ENCODE peak calls at places on chromosomes 3 and 15, in four cellular contexts. One of them, this sample, is unnamed.

GRCh38 chr3:190205739-190206138 is 85.0 kb upstream of the P3H2 start:
- DNase-seq in SIG-M5: peak
- DNase-seq in stimulated activated effector memory CD8-positive, alpha-beta T cell treated with anti-CD3 and anti-CD28 coated beads, Interleukin-12 subunit alpha, Interleukin-12 subunit beta, amount 100 ng/mL, for 72 hours: no peak
- DNase-seq in left kidney: no peak
- DNase-seq in this sample: no peak

GRCh38 chr3:197394464-197395321 is 96.3 kb upstream of the DLG1 start:
- DNase-seq in left kidney: no peak
- DNase-seq in stimulated activated effector memory CD8-positive, alpha-beta T cell treated with anti-CD3 and anti-CD28 coated beads, Interleukin-12 subunit alpha, Interleukin-12 subunit beta, amount 100 ng/mL, for 72 hours: peak
- DNase-seq in SIG-M5: no peak
- DNase-seq in this sample: no peak

GRCh38 chr3:127680146-127680661 is 7.5 kb downstream of the ABTB1 start:
- DNase-seq in stimulated activated effector memory CD8-positive, alpha-beta T cell treated with anti-CD3 and anti-CD28 coated beads, Interleukin-12 subunit alpha, Interleukin-12 subunit beta, amount 100 ng/mL, for 72 hours: no peak
- DNase-seq in left kidney: no peak
- DNase-seq in SIG-M5: no peak
- DNase-seq in this sample: no peak

GRCh38 chr15:69482686-69483256 is 30.2 kb downstream of the RPLP1 start:
- DNase-seq in left kidney: no peak
- DNase-seq in stimulated activated effector memory CD8-positive, alpha-beta T cell treated with anti-CD3 and anti-CD28 coated beads, Interleukin-12 subunit alpha, Interleukin-12 subunit beta, amount 100 ng/mL, for 72 hours: no peak
- DNase-seq in SIG-M5: no peak
- DNase-seq in this sample: no peak

GRCh38 chr15:97078556-97078955 is 748.1 kb downstream of the NR2F2 start:
- DNase-seq in left kidney: peak
- DNase-seq in SIG-M5: no peak
- DNase-seq in stimulated activated effector memory CD8-positive, alpha-beta T cell treated with anti-CD3 and anti-CD28 coated beads, Interleukin-12 subunit alpha, Interleukin-12 subunit beta, amount 100 ng/mL, for 72 hours: no peak
- DNase-seq in this sample: no peak

GRCh38 chr15:59339252-59339672 is 33.4 kb downstream of the MYO1E start:
- DNase-seq in SIG-M5: no peak
- DNase-seq in left kidney: no peak
- DNase-seq in stimulated activated effector memory CD8-positive, alpha-beta T cell treated with anti-CD3 and anti-CD28 coated beads, Interleukin-12 subunit alpha, Interleukin-12 subunit beta, amount 100 ng/mL, for 72 hours: no peak
- DNase-seq in this sample: no peak

GRCh38 chr15:63466378-63467192 is 37.8 kb upstream of the USP3 start:
- DNase-seq in left kidney: peak
- DNase-seq in stimulated activated effector memory CD8-positive, alpha-beta T cell treated with anti-CD3 and anti-CD28 coated beads, Interleukin-12 subunit alpha, Interleukin-12 subunit beta, amount 100 ng/mL, for 72 hours: peak
- DNase-seq in SIG-M5: no peak
- DNase-seq in this sample: peak

GRCh38 chr15:80309769-80310384 is 57.9 kb upstream of the CTXND1 start:
- DNase-seq in left kidney: peak
- DNase-seq in stimulated activated effector memory CD8-positive, alpha-beta T cell treated with anti-CD3 and anti-CD28 coated beads, Interleukin-12 subunit alpha, Interleukin-12 subunit beta, amount 100 ng/mL, for 72 hours: no peak
- DNase-seq in SIG-M5: no peak
- DNase-seq in this sample: peak

GRCh38 chr3:15630646-15631350 is 29.3 kb downstream of the BTD start:
- DNase-seq in stimulated activated effector memory CD8-positive, alpha-beta T cell treated with anti-CD3 and anti-CD28 coated beads, Interleukin-12 subunit alpha, Interleukin-12 subunit beta, amount 100 ng/mL, for 72 hours: no peak
- DNase-seq in left kidney: peak
- DNase-seq in SIG-M5: no peak
- DNase-seq in this sample: no peak

GRCh38 chr15:80070840-80071239 is 11.4 kb downstream of the ZFAND6 start:
- DNase-seq in stimulated activated effector memory CD8-positive, alpha-beta T cell treated with anti-CD3 and anti-CD28 coated beads, Interleukin-12 subunit alpha, Interleukin-12 subunit beta, amount 100 ng/mL, for 72 hours: no peak
- DNase-seq in left kidney: no peak
- DNase-seq in SIG-M5: peak
- DNase-seq in this sample: no peak

GRCh38 chr3:101884776-101885175 is 35.5 kb downstream of the NFKBIZ start:
- DNase-seq in left kidney: no peak
- DNase-seq in stimulated activated effector memory CD8-positive, alpha-beta T cell treated with anti-CD3 and anti-CD28 coated beads, Interleukin-12 subunit alpha, Interleukin-12 subunit beta, amount 100 ng/mL, for 72 hours: no peak
- DNase-seq in SIG-M5: no peak
- DNase-seq in this sample: no peak

GRCh38 chr3:111923095-111923771 is 55.6 kb upstream of the ABHD10 start:
- DNase-seq in left kidney: no peak
- DNase-seq in stimulated activated effector memory CD8-positive, alpha-beta T cell treated with anti-CD3 and anti-CD28 coated beads, Interleukin-12 subunit alpha, Interleukin-12 subunit beta, amount 100 ng/mL, for 72 hours: no peak
- DNase-seq in SIG-M5: no peak
- DNase-seq in this sample: no peak

GRCh38 chr3:123423026-123423425 is 25.9 kb downstream of the ADCY5 start:
- DNase-seq in left kidney: no peak
- DNase-seq in SIG-M5: no peak
- DNase-seq in stimulated activated effector memory CD8-positive, alpha-beta T cell treated with anti-CD3 and anti-CD28 coated beads, Interleukin-12 subunit alpha, Interleukin-12 subunit beta, amount 100 ng/mL, for 72 hours: no peak
- DNase-seq in this sample: peak

GRCh38 chr15:78680416-78681068 is 39.5 kb upstream of the CHRNB4 start:
- DNase-seq in stimulated activated effector memory CD8-positive, alpha-beta T cell treated with anti-CD3 and anti-CD28 coated beads, Interleukin-12 subunit alpha, Interleukin-12 subunit beta, amount 100 ng/mL, for 72 hours: no peak
- DNase-seq in SIG-M5: no peak
- DNase-seq in left kidney: no peak
- DNase-seq in this sample: no peak

GRCh38 chr3:109369510-109369909 is 32.2 kb upstream of the DPPA4 start:
- DNase-seq in stimulated activated effector memory CD8-positive, alpha-beta T cell treated with anti-CD3 and anti-CD28 coated beads, Interleukin-12 subunit alpha, Interleukin-12 subunit beta, amount 100 ng/mL, for 72 hours: no peak
- DNase-seq in SIG-M5: no peak
- DNase-seq in left kidney: peak
- DNase-seq in this sample: no peak

GRCh38 chr3:12138044-12138443 is 20.7 kb downstream of the TIMP4 start:
- DNase-seq in left kidney: peak
- DNase-seq in SIG-M5: no peak
- DNase-seq in stimulated activated effector memory CD8-positive, alpha-beta T cell treated with anti-CD3 and anti-CD28 coated beads, Interleukin-12 subunit alpha, Interleukin-12 subunit beta, amount 100 ng/mL, for 72 hours: no peak
- DNase-seq in this sample: no peak

GRCh38 chr3:135736740-135737139 is 228.8 kb upstream of the PPP2R3A start:
- DNase-seq in left kidney: peak
- DNase-seq in SIG-M5: no peak
- DNase-seq in stimulated activated effector memory CD8-positive, alpha-beta T cell treated with anti-CD3 and anti-CD28 coated beads, Interleukin-12 subunit alpha, Interleukin-12 subunit beta, amount 100 ng/mL, for 72 hours: no peak
- DNase-seq in this sample: no peak

GRCh38 chr3:12044860-12045259 is 40.7 kb downstream of the SYN2 start:
- DNase-seq in SIG-M5: no peak
- DNase-seq in left kidney: no peak
- DNase-seq in stimulated activated effector memory CD8-positive, alpha-beta T cell treated with anti-CD3 and anti-CD28 coated beads, Interleukin-12 subunit alpha, Interleukin-12 subunit beta, amount 100 ng/mL, for 72 hours: no peak
- DNase-seq in this sample: no peak

GRCh38 chr3:143578810-143579425 is 269.4 kb downstream of the SLC9A9 start:
- DNase-seq in left kidney: no peak
- DNase-seq in SIG-M5: no peak
- DNase-seq in stimulated activated effector memory CD8-positive, alpha-beta T cell treated with anti-CD3 and anti-CD28 coated beads, Interleukin-12 subunit alpha, Interleukin-12 subunit beta, amount 100 ng/mL, for 72 hours: no peak
- DNase-seq in this sample: no peak

GRCh38 chr3:66692108-66692750 is 191.4 kb upstream of the LRIG1 start:
- DNase-seq in left kidney: peak
- DNase-seq in stimulated activated effector memory CD8-positive, alpha-beta T cell treated with anti-CD3 and anti-CD28 coated beads, Interleukin-12 subunit alpha, Interleukin-12 subunit beta, amount 100 ng/mL, for 72 hours: no peak
- DNase-seq in SIG-M5: no peak
- DNase-seq in this sample: no peak

GRCh38 chr15:69044899-69045298 is 30.4 kb downstream of the NOX5 start:
- DNase-seq in stimulated activated effector memory CD8-positive, alpha-beta T cell treated with anti-CD3 and anti-CD28 coated beads, Interleukin-12 subunit alpha, Interleukin-12 subunit beta, amount 100 ng/mL, for 72 hours: no peak
- DNase-seq in left kidney: no peak
- DNase-seq in SIG-M5: peak
- DNase-seq in this sample: no peak

GRCh38 chr15:51536965-51537574 is 85.5 kb downstream of the DMXL2 start:
- DNase-seq in left kidney: peak
- DNase-seq in stimulated activated effector memory CD8-positive, alpha-beta T cell treated with anti-CD3 and anti-CD28 coated beads, Interleukin-12 subunit alpha, Interleukin-12 subunit beta, amount 100 ng/mL, for 72 hours: no peak
- DNase-seq in SIG-M5: no peak
- DNase-seq in this sample: no peak

GRCh38 chr3:72265250-72265649 is 480.3 kb upstream of the PROK2 start:
- DNase-seq in SIG-M5: no peak
- DNase-seq in stimulated activated effector memory CD8-positive, alpha-beta T cell treated with anti-CD3 and anti-CD28 coated beads, Interleukin-12 subunit alpha, Interleukin-12 subunit beta, amount 100 ng/mL, for 72 hours: no peak
- DNase-seq in left kidney: peak
- DNase-seq in this sample: no peak

GRCh38 chr3:136957751-136958288 is at the start of gene IL20RB:
- DNase-seq in stimulated activated effector memory CD8-positive, alpha-beta T cell treated with anti-CD3 and anti-CD28 coated beads, Interleukin-12 subunit alpha, Interleukin-12 subunit beta, amount 100 ng/mL, for 72 hours: no peak
- DNase-seq in left kidney: no peak
- DNase-seq in SIG-M5: no peak
- DNase-seq in this sample: no peak

GRCh38 chr3:142213298-142213697 is 12.1 kb downstream of the GK5 start:
- DNase-seq in left kidney: no peak
- DNase-seq in stimulated activated effector memory CD8-positive, alpha-beta T cell treated with anti-CD3 and anti-CD28 coated beads, Interleukin-12 subunit alpha, Interleukin-12 subunit beta, amount 100 ng/mL, for 72 hours: no peak
- DNase-seq in SIG-M5: no peak
- DNase-seq in this sample: no peak

This sample was measured in C1 segment of cervical spinal cord.